ENCODE peak calls at places on chromosomes 3 and 15, in six cellular contexts. V is Peyer's patch, G is fibroblast of the aortic adventitia, J is fibroblast of lung, H is dorsolateral prefrontal cortex, T is foreskin fibroblast. X is an unnamed sample.

GRCh38 chr3:138371070-138371950 is 22.9 kb downstream of the MRAS start:
- DNase-seq in H (no peak), G (no peak), J (no peak), T (no peak), V (no peak), X (no peak)

GRCh38 chr3:25870452-25870851 is 80.6 kb downstream of the OXSM start:
- DNase-seq in T (peak), V (no peak), H (no peak), J (peak), G (peak), X (no peak)

GRCh38 chr3:195226900-195227447 is 44.0 kb downstream of the XXYLT1 start:
- DNase-seq in H (no peak), T (peak), J (no peak), G (no peak), V (peak), X (no peak)

GRCh38 chr3:190811775-190812480 is 50.6 kb downstream of the GMNC start:
- DNase-seq in J (peak), H (no peak), T (peak), G (peak), V (no peak), X (no peak)

GRCh38 chr15:101526442-101526841 is 36.9 kb upstream of the PCSK6 start:
- DNase-seq in G (no peak), T (no peak), H (no peak), V (no peak), J (no peak), X (no peak)

GRCh38 chr3:160577551-160578195 is 12.3 kb upstream of the KPNA4 start:
- DNase-seq in J (peak), G (peak), T (peak), V (no peak), H (no peak), X (no peak)

GRCh38 chr3:5187920-5188418 is 462 bp downstream of the EDEM1 start:
- DNase-seq in V (no peak), G (no peak), J (peak), T (peak), H (no peak), X (peak)

GRCh38 chr15:52191207-52191606 is at the start of gene GNB5:
- DNase-seq in J (no peak), G (no peak), T (no peak), H (no peak), V (no peak), X (no peak)

GRCh38 chr3:193977622-193978021 is 158.3 kb upstream of the HES1 start:
- DNase-seq in V (no peak), H (no peak), T (no peak), G (no peak), J (no peak), X (no peak)

GRCh38 chr3:45491344-45491743 is 103.0 kb downstream of the LARS2 start:
- DNase-seq in H (no peak), G (no peak), V (no peak), T (no peak), J (no peak), X (no peak)

GRCh38 chr15:26260517-26261133 is 397.5 kb upstream of the ATP10A start:
- DNase-seq in H (no peak), T (peak), J (peak), V (no peak), G (peak), X (no peak)

GRCh38 chr15:64717735-64718495 is 57.5 kb downstream of the RBPMS2 start:
- DNase-seq in G (no peak), V (no peak), H (no peak), J (no peak), T (no peak), X (peak)
- H3K4me3 ChIP-seq in G (no peak), V (no peak), H (peak), J (no peak), T (no peak), X (no peak)

GRCh38 chr15:92833493-92834271 is 66.4 kb upstream of the CHD2 start:
- DNase-seq in V (no peak), G (no peak), H (no peak), T (no peak), J (no peak), X (no peak)

GRCh38 chr15:92831459-92832229 is 68.5 kb upstream of the CHD2 start:
- DNase-seq in H (peak), G (peak), J (peak), V (peak), T (peak), X (peak)

GRCh38 chr15:92829875-92830274 is 70.2 kb upstream of the CHD2 start:
- DNase-seq in G (no peak), V (no peak), T (no peak), H (no peak), J (no peak), X (no peak)

GRCh38 chr15:92832992-92833438 is 67.1 kb upstream of the CHD2 start:
- DNase-seq in G (peak), J (peak), H (no peak), V (no peak), T (no peak), X (no peak)
- H3K4me3 ChIP-seq in G (no peak), J (no peak), H (no peak), V (no peak), T (no peak), X (no peak)

GRCh38 chr3:77421916-77422315 is 382.0 kb downstream of the ROBO2 start:
- DNase-seq in H (no peak), J (no peak), G (no peak), T (no peak), V (no peak), X (no peak)

GRCh38 chr3:77426531-77426930 is 386.6 kb downstream of the ROBO2 start:
- DNase-seq in H (no peak), T (no peak), V (no peak), G (no peak), J (no peak), X (no peak)
- H3K4me3 ChIP-seq in H (no peak), T (no peak), V (no peak), G (no peak), J (no peak), X (no peak)

DNA sequence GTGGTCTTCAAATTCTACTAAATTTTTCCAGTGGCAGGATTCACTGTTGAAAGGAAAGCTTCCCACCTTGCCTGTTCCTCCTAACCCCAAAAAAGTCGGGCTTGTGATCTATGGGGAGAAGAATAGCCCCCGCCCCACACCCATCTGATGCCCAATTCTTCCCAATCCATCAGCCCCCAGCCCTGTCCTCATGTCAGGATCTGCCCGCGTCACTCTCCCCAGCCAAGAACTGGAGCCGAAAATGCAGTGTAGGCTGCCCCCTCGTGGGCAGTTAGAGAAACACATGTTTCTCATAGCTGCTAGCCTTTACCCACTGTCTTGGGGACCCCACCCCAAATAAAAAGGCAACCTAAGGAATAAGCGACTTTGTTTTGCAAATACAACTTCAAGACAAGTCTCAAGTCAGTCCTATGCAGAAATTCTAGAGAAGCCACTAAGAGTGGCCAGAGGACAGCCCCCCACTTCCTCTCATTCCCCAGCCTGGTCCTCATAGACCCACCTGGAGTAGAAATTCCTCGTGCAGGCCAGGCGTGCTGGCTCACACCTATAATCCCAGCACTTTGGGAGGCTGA is 13.0 kb upstream of the CSK start:
- DNase-seq in T (peak), G (peak), J (peak), H (peak), V (peak), X (peak)
- H3K4me3 ChIP-seq in T (peak), G (peak), J (peak), H (peak), V (no peak), X (no peak)

DNA sequence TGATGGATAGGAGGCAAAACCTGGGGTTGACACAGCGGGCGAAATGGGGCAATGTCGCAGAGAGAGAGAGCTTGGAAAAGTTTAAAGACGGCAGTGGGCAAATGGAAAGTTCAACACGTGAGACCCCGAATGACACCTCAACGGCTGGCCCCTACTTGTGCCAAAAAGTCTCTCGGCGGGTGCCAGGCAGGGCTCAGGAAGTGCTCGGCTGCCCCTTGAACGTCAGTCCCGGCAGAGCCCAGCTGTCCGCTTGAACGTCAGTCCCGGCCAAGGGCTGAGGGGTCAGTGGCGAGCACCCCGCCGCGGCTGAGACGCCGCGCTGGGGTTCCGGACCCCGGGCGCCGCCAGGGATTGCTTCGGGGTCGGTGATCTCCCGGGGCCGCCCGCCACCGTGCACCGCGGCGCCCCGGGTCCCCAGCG is 638 bp downstream of the EOGT start:
- DNase-seq in H (peak), T (peak), J (peak), V (no peak), G (peak), X (no peak)
- H3K4me3 ChIP-seq in H (peak), T (peak), J (peak), V (peak), G (peak), X (peak)

DNA sequence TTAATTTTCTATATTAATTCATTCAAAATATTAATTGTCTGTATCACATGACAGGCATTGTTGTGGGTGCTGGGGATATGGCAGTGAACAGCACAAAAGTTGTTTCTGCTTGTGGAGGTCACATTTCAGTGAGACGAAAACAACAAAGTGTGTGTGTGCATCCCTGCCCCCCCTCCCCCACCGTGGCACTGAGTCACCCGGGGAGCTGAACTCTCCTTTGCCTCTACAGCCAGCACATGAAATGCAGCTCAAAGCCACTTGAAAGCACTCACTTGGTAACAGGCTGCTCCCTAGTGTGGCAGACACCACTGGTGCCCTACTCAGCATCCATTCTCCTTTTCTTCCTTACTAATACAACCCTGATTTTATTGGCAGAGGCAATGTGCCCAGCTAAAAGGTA is 16.9 kb upstream of the SCAMP5 start:
- DNase-seq in G (no peak), V (no peak), T (peak), J (peak), H (peak), X (no peak)
- H3K4me3 ChIP-seq in G (no peak), V (no peak), T (no peak), J (no peak), H (no peak), X (no peak)

DNA sequence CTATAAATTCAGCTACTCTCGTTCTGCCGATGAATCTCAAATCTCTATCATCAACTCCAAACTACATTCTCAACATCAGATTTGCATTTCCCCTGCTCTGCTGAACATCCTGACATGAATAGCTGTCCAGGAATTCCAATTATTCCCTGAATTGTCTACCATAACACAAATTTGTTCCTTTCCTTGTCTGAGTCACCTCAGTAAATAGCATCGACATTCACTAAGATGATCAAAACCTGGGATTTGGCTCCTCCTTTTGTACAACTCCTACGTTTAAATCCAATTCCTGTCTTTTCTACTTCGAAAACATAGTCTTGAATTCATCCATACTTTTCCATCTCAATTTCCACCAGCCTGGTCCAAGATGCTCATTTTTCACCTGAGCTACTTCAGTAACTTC is 107.0 kb downstream of the GREM1 start:
- DNase-seq in G (peak), J (peak), T (peak), H (no peak), V (no peak), X (no peak)
- H3K4me3 ChIP-seq in G (no peak), J (peak), T (no peak), H (no peak), V (no peak), X (no peak)